ENCODE peak calls at places on chromosome 12, in eight cellular contexts. P, I, C, N, T, L, H and A are unnamed samples.

GRCh38 chr12:31390991-31391390 is 65.0 kb upstream of the SINHCAF start:
- DNase-seq in C (no peak), T (no peak), L (no peak), H (no peak), I (no peak), P (no peak), N (no peak), A (no peak)

GRCh38 chr12:82688619-82689018 is 1.9 kb downstream of the TMTC2 start:
- DNase-seq in C (no peak), H (no peak), N (no peak), L (no peak), T (no peak), I (no peak), P (no peak), A (no peak)

GRCh38 chr12:123912415-123913385 is 59.9 kb downstream of the CCDC92 start:
- DNase-seq in I (no peak), P (no peak), H (no peak), L (no peak), T (no peak), N (no peak), C (no peak), A (no peak)

GRCh38 chr12:15278816-15279658 is 43.3 kb upstream of the PTPRO start:
- DNase-seq in I (peak; percentile 94), C (peak; percentile 73), P (peak; percentile 96), L (no peak), H (peak; percentile 53), N (peak; percentile 76), T (peak; percentile 59), A (peak; percentile 87)

GRCh38 chr12:84157170-84157569 is 755.4 kb downstream of the SLC6A15 start:
- DNase-seq in I (no peak), C (no peak), H (no peak), N (no peak), P (no peak), L (no peak), T (no peak), A (no peak)

GRCh38 chr12:68903511-68903910 is 29.5 kb downstream of the CPM start:
- DNase-seq in L (no peak), H (no peak), C (no peak), N (no peak), I (no peak), P (no peak), T (no peak), A (no peak)

GRCh38 chr12:47267571-47267970 is 187.8 kb upstream of the AMIGO2 start:
- DNase-seq in T (no peak), L (no peak), H (no peak), C (no peak), P (no peak), I (no peak), N (no peak), A (no peak)

GRCh38 chr12:127416796-127417195 is 850.2 kb upstream of the TMEM132C start:
- DNase-seq in L (no peak), I (no peak), T (peak; percentile 76), N (no peak), C (no peak), H (no peak), P (no peak), A (no peak)

GRCh38 chr12:116558280-116559079 is 701 bp upstream of the MAP1LC3B2 start:
- DNase-seq in C (no peak), T (no peak), I (no peak), P (no peak), N (no peak), L (no peak), H (no peak), A (no peak)